ENCODE peak calls at places on chromosomes 2 and 18, in seven cellular contexts. F is upper lobe of left lung; L is CD14-positive monocyte; C is CD8-positive, alpha-beta T cell; G is A549; T is RWPE1; Q is neural crest cell. P is an unnamed sample.

GRCh38 chr2:194319222-194319992 is 1337.6 kb upstream of the SLC39A10 start:
- DNase-seq in C (no peak), T (no peak), L (no peak), G (no peak), F (no peak), Q (no peak), P (no peak)

GRCh38 chr2:208072250-208072892 is 47.0 kb upstream of the PLEKHM3 start:
- DNase-seq in G (peak), T (peak), Q (peak), C (peak), L (no peak), F (no peak), P (peak)

GRCh38 chr2:98148968-98149697 is 62.2 kb downstream of the VWA3B start:
- DNase-seq in C (no peak), G (no peak), T (peak), L (no peak), Q (no peak), F (no peak), P (peak)

GRCh38 chr2:77939370-77939769 is 417.2 kb upstream of the LRRTM4 start:
- DNase-seq in G (no peak), F (no peak), Q (no peak), T (no peak), C (no peak), L (no peak), P (no peak)

GRCh38 chr2:175004980-175005832 is at the start of gene CHN1:
- DNase-seq in L (no peak), Q (peak), F (peak), T (peak), G (peak), C (peak), P (peak)

GRCh38 chr2:207163815-207164747 is 1.7 kb downstream of the KLF7 start:
- DNase-seq in Q (no peak), L (peak), C (peak), F (no peak), G (peak), T (no peak), P (peak)

GRCh38 chr2:232876071-232876977 is 6.3 kb downstream of the SNORC start:
- DNase-seq in L (no peak), T (peak), G (peak), F (peak), C (no peak), Q (no peak), P (peak)

GRCh38 chr18:22084547-22084946 is 84.8 kb upstream of the GATA6 start:
- DNase-seq in C (no peak), T (no peak), L (no peak), F (no peak), Q (no peak), G (no peak), P (peak)

GRCh38 chr2:138395565-138396306 is 105.8 kb upstream of the SPOPL start:
- DNase-seq in C (no peak), G (no peak), T (peak), Q (no peak), F (no peak), L (no peak), P (no peak)

GRCh38 chr2:8511868-8512612 is 169.8 kb upstream of the ID2 start:
- DNase-seq in C (no peak), Q (no peak), L (no peak), G (no peak), F (no peak), T (no peak), P (no peak)

GRCh38 chr2:160630801-160631590 is 137.4 kb upstream of the RBMS1 start:
- DNase-seq in Q (no peak), L (no peak), F (no peak), T (no peak), C (no peak), G (no peak), P (no peak)

GRCh38 chr2:30652271-30652910 is 154.9 kb downstream of the CAPN13 start:
- DNase-seq in G (no peak), C (no peak), Q (no peak), T (no peak), L (no peak), F (no peak), P (no peak)

GRCh38 chr18:22250026-22250425 is 80.6 kb downstream of the GATA6 start:
- DNase-seq in Q (no peak), T (no peak), F (no peak), L (no peak), C (no peak), G (no peak), P (no peak)

GRCh38 chr18:13316066-13316465 is 97.5 kb downstream of the LDLRAD4 start:
- DNase-seq in T (no peak), G (no peak), L (no peak), C (no peak), Q (no peak), F (no peak), P (no peak)

GRCh38 chr2:142989276-142990204 is 112.1 kb downstream of the KYNU start:
- DNase-seq in G (peak), L (no peak), F (no peak), Q (no peak), C (no peak), T (no peak), P (no peak)

GRCh38 chr2:3664118-3664517 is 6.1 kb downstream of the ALLC start:
- DNase-seq in F (no peak), T (no peak), Q (no peak), G (no peak), L (no peak), C (no peak), P (no peak)

GRCh38 chr2:3659447-3660432 is 1.7 kb downstream of the ALLC start:
- DNase-seq in F (no peak), G (no peak), Q (no peak), L (no peak), T (no peak), C (no peak), P (no peak)

GRCh38 chr2:3661149-3661660 is 3.2 kb downstream of the ALLC start:
- DNase-seq in F (no peak), Q (no peak), C (no peak), L (no peak), G (no peak), T (no peak), P (no peak)

GRCh38 chr2:3664925-3665324 is 6.9 kb downstream of the ALLC start:
- DNase-seq in C (no peak), L (no peak), T (peak), F (no peak), G (no peak), Q (no peak), P (no peak)

DNA sequence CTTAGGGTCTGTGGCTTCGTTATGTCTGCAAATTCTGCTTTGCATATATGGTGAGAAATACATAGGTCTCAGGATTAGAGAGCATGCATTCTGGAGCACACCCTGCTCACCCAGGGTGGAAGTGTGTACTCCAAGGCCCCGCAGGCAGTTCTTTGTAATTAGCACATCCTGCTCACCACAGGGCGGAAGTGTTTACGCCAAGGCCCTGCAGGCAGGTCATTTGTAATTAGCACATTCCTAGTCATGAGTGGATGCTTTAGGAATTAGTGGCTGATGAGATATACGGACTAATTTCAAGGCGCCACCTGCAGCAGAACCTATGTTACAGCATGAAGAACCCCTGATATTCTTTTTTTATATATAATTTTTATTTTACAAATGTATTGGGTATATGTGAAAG is 4.2 kb downstream of the ALLC start:
- DNase-seq in C (no peak), G (no peak), L (no peak), F (no peak), Q (no peak), T (no peak), P (no peak)
- TF ChIP-seq CTCF in C (no peak), G (peak), L (no peak), F (no peak), Q (no peak), T (no peak), P (no peak)

GRCh38 chr2:156430978-156431358 is 5.2 kb upstream of the GPD2 start:
- DNase-seq in G (peak), Q (no peak), L (no peak), T (no peak), F (no peak), C (no peak), P (peak)
- TF ChIP-seq CTCF in G (no peak), Q (no peak), L (no peak), T (no peak), F (no peak), C (no peak), P (no peak)

DNA sequence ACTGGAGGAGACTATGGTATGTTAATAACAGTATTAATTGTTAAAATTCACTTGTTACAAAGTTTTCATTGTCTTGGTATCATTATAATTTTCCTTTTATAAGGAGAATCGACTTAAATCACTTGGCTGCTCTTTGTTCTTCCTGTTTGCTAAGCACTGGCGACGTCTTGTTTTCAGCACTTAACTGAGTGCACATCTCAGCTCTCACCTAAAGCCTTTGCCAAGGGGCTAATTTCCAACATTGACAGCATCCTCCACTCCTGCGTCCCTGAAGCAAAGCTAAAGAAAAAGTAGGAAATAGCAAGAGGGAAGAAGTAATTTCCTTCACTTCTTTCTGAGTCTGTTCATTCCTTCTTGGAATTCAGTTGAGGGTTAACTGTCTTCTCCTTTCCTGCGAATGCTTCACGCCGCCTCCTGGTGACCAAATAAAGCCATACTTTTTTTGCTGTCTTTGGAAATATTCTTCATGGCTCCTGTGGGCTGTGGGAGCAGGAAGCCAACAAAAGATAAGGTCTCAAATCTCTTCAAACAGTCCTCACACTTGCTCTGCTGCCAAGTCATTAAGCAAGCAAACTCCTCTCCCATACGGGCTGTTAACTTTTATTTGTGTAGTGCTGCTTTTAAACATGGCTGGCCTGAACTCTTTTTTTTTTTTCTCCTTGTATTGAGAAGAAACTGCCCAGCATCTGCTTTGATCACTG is 100.8 kb downstream of the DPP10 start:
- DNase-seq in F (no peak), T (no peak), L (no peak), G (no peak), C (no peak), Q (no peak), P (peak)
- TF ChIP-seq CTCF in F (no peak), T (no peak), L (no peak), G (peak), C (no peak), Q (peak), P (peak)

GRCh38 chr2:240567872-240568677 is at the start of gene RNPEPL1:
- DNase-seq in C (peak), L (peak), G (no peak), T (no peak), Q (peak), F (peak), P (peak)
- TF ChIP-seq CTCF in C (no peak), L (peak), G (peak), T (peak), Q (peak), F (peak), P (no peak)